ENCODE peak calls at places on chromosomes 6 and 20, in ten cellular contexts. Z is CD8-positive, alpha-beta T cell; V is right atrium auricular region; O is ascending aorta; X is IMR-90; J is brain microvascular endothelial cell; D is gastrocnemius medialis; A is psoas muscle; Y is uterus; F is PC-3. L is an unnamed sample. For H3K36me3, the result is how much of the 10 kb centered on the place peaks cover.

GRCh38 chr6:227074-227782 is 65.1 kb upstream of the DUSP22 start:
- DNase-seq in A (no peak), V (peak), X (no peak), J (peak), Z (no peak), D (no peak), F (no peak), O (no peak), Y (no peak), L (no peak)

GRCh38 chr20:11845311-11845710 is 72.4 kb upstream of the BTBD3 start:
- DNase-seq in Y (no peak), A (no peak), J (no peak), V (no peak), X (peak), Z (no peak), D (no peak), O (no peak), F (no peak), L (no peak)

GRCh38 chr20:30816182-30816645 is 441.2 kb upstream of the DEFB115 start:
- DNase-seq in D (no peak), Y (no peak), Z (no peak), A (peak), X (no peak), J (no peak), O (no peak), V (no peak), F (no peak), L (no peak)

GRCh38 chr20:23111944-23112342 is 25.8 kb upstream of the CD93 start:
- DNase-seq in F (no peak), Z (no peak), A (no peak), D (no peak), V (no peak), J (no peak), O (no peak), Y (no peak), X (no peak), L (no peak)

GRCh38 chr6:42569102-42570028 is 5.5 kb downstream of the UBR2 start:
- DNase-seq in F (peak), Y (no peak), V (no peak), A (no peak), O (no peak), X (peak), J (peak), D (no peak), Z (no peak), L (peak)

GRCh38 chr20:51926670-51927305 is 124.5 kb upstream of the SALL4 start:
- DNase-seq in D (no peak), V (no peak), O (no peak), Z (no peak), Y (no peak), J (no peak), X (no peak), A (no peak), F (peak), L (peak)

GRCh38 chr20:4972506-4973251 is 28.6 kb downstream of the SLC23A2 start:
- DNase-seq in V (no peak), A (no peak), D (no peak), J (no peak), Y (no peak), Z (no peak), X (no peak), F (no peak), O (no peak), L (no peak)

GRCh38 chr6:139981066-139981624 is 606.7 kb upstream of the CITED2 start:
- DNase-seq in D (no peak), J (no peak), Y (no peak), V (no peak), Z (no peak), F (no peak), X (no peak), A (no peak), O (no peak), L (peak)

GRCh38 chr6:81265106-81265505 is 487.4 kb downstream of the TENT5A start:
- DNase-seq in Z (no peak), A (peak), Y (peak), F (no peak), D (peak), J (peak), V (peak), O (no peak), X (peak), L (no peak)

GRCh38 chr20:59032713-59033059 is 551 bp upstream of the ATP5F1E start:
- DNase-seq in D (no peak), F (peak), J (no peak), V (no peak), Z (no peak), Y (no peak), O (no peak), A (no peak), X (peak), L (no peak)

GRCh38 chr6:40251609-40252008 is 317.3 kb upstream of the MOCS1 start:
- DNase-seq in Y (no peak), O (no peak), A (no peak), D (no peak), F (no peak), J (no peak), V (no peak), Z (no peak), X (no peak), L (no peak)

GRCh38 chr6:26195376-26195923 is 108.2 kb downstream of the HFE start:
- DNase-seq in A (peak), Z (peak), D (peak), V (peak), Y (peak), J (peak), X (peak), O (peak), F (peak), L (peak)

GRCh38 chr6:43671801-43672690 is 15.5 kb downstream of the MRPS18A start:
- DNase-seq in O (no peak), J (no peak), X (no peak), Z (no peak), Y (peak), F (no peak), D (no peak), A (no peak), V (no peak), L (no peak)

GRCh38 chr6:52642381-52642780 is 28.5 kb upstream of the TMEM14A start:
- DNase-seq in O (no peak), A (no peak), J (no peak), D (no peak), F (no peak), V (no peak), Y (no peak), X (no peak), Z (no peak), L (no peak)

GRCh38 chr6:132715204-132715603 is 1.3 kb upstream of the VNN1 start:
- DNase-seq in V (no peak), Y (no peak), A (no peak), O (no peak), Z (no peak), X (peak), F (peak), J (peak), D (no peak), L (peak)

GRCh38 chr6:169139179-169139971 is 114.3 kb downstream of the THBS2 start:
- DNase-seq in X (no peak), V (no peak), Y (no peak), F (no peak), J (no peak), A (no peak), O (no peak), Z (no peak), D (no peak), L (no peak)

GRCh38 chr6:106094261-106094963 is 8.3 kb downstream of the PRDM1 start:
- DNase-seq in A (no peak), Z (no peak), F (no peak), D (no peak), O (no peak), X (no peak), J (no peak), V (no peak), Y (no peak), L (no peak)

GRCh38 chr6:89613790-89614189 is 24.8 kb downstream of the LYRM2 start:
- DNase-seq in F (no peak), X (no peak), O (no peak), Y (no peak), D (no peak), Z (no peak), J (no peak), V (peak), A (no peak), L (no peak)

GRCh38 chr6:167701010-167701409 is 125.7 kb upstream of the AFDN start:
- DNase-seq in F (no peak), A (no peak), V (no peak), X (no peak), D (no peak), Z (no peak), Y (no peak), O (no peak), J (no peak), L (no peak)

GRCh38 chr6:12555267-12555666 is 161.3 kb upstream of the PHACTR1 start:
- DNase-seq in V (no peak), X (peak), Z (no peak), A (no peak), Y (no peak), D (no peak), O (no peak), F (peak), J (peak), L (peak)

GRCh38 chr6:27650620-27651370 is 177.9 kb upstream of the ZNF184 start:
- DNase-seq in Y (no peak), V (no peak), O (no peak), A (no peak), Z (no peak), D (no peak), X (peak), F (peak), J (peak), L (peak)

GRCh38 chr20:42749548-42749947 is 440.2 kb downstream of the PTPRT start:
- DNase-seq in A (no peak), X (no peak), F (no peak), V (no peak), Z (no peak), O (no peak), D (no peak), J (no peak), Y (no peak), L (no peak)

GRCh38 chr6:92706976-92707375 is 712.4 kb downstream of the EPHA7 start:
- DNase-seq in Z (no peak), A (no peak), D (no peak), V (no peak), F (peak), X (no peak), Y (no peak), J (no peak), O (no peak), L (peak)

GRCh38 chr6:119647309-119647708 is 297.7 kb upstream of the MAN1A1 start:
- DNase-seq in Y (no peak), D (no peak), F (no peak), Z (no peak), V (no peak), A (no peak), O (no peak), J (no peak), X (no peak), L (no peak)

GRCh38 chr20:59314872-59315500 is 14.6 kb downstream of the EDN3 start:
- DNase-seq in V (no peak), X (no peak), Y (no peak), A (no peak), Z (no peak), J (no peak), F (no peak), D (no peak), O (no peak), L (peak)

GRCh38 chr6:139369568-139370046 is 4.8 kb downstream of the CITED2 start:
- DNase-seq in X (peak), F (peak), O (no peak), V (no peak), D (no peak), Z (no peak), Y (no peak), J (peak), A (no peak), L (peak)

GRCh38 chr6:149940673-149940984 is 1.2 kb upstream of the ULBP2 start:
- DNase-seq in V (peak), A (no peak), F (no peak), Z (no peak), J (no peak), D (no peak), O (no peak), X (no peak), Y (no peak), L (no peak)

GRCh38 chr6:108716801-108717791 is 131.1 kb upstream of the ARMC2 start:
- DNase-seq in O (no peak), F (no peak), Y (no peak), J (no peak), V (no peak), A (no peak), X (no peak), D (no peak), Z (no peak), L (no peak)

GRCh38 chr6:120764312-120764711 is 570.0 kb downstream of the TBC1D32 start:
- DNase-seq in O (no peak), D (no peak), A (no peak), J (no peak), X (no peak), F (no peak), Y (no peak), V (no peak), Z (no peak), L (peak)

GRCh38 chr6:52377538-52378221 is 15.7 kb downstream of the PAQR8 start:
- DNase-seq in Y (no peak), X (no peak), F (no peak), O (no peak), J (no peak), V (no peak), D (no peak), Z (no peak), A (no peak), L (no peak)

GRCh38 chr6:135162678-135163439 is 18.2 kb upstream of the MYB start:
- DNase-seq in A (peak), Y (no peak), F (peak), X (no peak), D (no peak), O (no peak), Z (no peak), V (no peak), J (no peak), L (no peak)

DNA sequence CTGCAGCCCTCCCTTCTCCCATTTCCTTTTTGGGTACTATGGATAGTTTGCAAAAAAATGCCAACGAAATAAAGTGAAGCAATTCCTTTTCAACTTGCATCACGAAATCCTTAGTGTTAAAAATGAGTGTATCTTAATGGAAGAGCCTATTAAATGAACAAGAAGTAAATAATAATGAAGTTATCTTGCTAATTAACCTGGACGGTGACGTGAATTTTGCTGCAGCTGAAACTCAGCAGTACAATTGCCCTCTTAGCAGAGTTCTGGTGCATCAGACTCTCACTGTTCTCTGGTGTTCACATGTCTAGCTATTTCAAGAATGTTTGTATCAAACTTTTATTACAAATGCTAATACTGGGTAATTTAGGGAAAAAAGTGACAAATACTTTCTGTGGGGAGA is 119.7 kb upstream of the HDAC2 start:
- DNase-seq in A (no peak), J (no peak), O (no peak), V (no peak), Y (no peak), X (no peak), Z (no peak), D (no peak), F (no peak), L (no peak)
- TF ChIP-seq CTCF in A (no peak), J (no peak), O (no peak), V (no peak), Y (no peak), X (no peak), Z (no peak), D (no peak), F (no peak), L (no peak)

DNA sequence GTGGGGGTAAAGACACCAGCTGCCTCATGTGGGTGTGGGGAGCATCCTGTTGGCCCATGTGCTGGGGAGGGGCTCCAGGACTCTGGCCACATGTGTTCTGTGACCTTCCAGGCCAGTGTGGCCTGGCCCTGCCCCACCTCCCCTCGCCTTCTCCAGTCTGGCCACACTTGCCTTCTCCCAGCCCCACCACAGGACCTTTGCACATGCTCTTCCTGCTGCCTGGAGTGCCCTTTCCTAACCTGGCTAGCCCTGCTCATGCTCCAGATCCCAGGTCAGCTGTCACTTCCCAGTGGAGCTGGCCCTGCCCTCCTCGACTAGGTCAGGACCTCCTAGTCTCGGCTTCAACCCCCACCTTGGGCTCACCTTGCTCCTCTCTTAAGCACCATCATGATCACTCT is 183.8 kb downstream of the CDH4 start:
- DNase-seq in Z (no peak), Y (no peak), V (no peak), O (no peak), F (no peak), A (no peak), D (no peak), J (no peak), X (no peak), L (no peak)
- H3K4me3 ChIP-seq in Z (no peak), Y (no peak), V (no peak), O (no peak), F (no peak), A (no peak), D (no peak), J (no peak), X (no peak), L (no peak)

DNA sequence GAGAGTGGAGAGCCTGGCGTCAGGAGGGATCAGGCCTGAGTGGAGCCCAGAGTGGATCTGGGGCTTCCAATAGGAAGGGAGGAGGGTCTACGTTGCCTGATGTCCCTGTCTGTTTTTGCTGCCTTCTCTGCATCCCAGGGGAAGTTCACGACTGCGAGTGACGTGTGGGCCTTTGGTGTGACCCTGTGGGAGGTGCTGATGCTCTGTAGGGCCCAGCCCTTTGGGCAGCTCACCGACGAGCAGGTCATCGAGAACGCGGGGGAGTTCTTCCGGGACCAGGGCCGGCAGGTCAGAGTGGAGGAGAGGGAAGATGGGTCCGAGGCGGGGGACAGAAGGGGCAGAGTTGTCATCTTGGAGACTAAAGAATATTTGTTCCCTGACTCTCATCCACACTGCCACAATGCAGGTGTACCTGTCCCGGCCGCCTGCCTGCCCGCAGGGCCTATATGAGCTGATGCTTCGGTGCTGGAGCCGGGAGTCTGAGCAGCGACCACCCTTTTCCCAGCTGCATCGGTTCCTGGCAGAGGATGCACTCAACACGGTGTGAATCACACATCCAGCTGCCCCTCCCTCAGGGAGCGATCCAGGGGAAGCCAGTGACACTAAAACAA is 9.2 kb upstream of the GTF2H4 start:
- DNase-seq in Y (no peak), V (no peak), A (no peak), F (no peak), D (no peak), J (no peak), O (no peak), X (no peak), Z (no peak), L (no peak)
- H3K36me3 ChIP-seq in Y (under half), V (half or more), A (under half), F (under half), D (half or more), J (under half), O (half or more), X (half or more), Z (under half), L (under half)

GRCh38 chr6:112780498-112781096 is 433.5 kb downstream of the RFPL4B start:
- DNase-seq in D (peak), X (peak), A (peak), Y (peak), J (peak), O (no peak), F (peak), V (peak), Z (no peak), L (peak)
- TF ChIP-seq CTCF in D (peak), X (peak), A (peak), Y (peak), J (peak), O (peak), F (peak), V (peak), Z (no peak), L (peak)